ENCODE peak calls at places on chromosomes 6 and 20, in ten cellular contexts. E, I, B, Z, Q, A, U, M, O and S are unnamed samples.

GRCh38 chr20:56163806-56164205 is 84.7 kb upstream of the MC3R start:
- DNase-seq in E (peak; percentile 13), I (no peak), B (no peak), Z (no peak), Q (no peak), A (no peak), U (no peak), M (no peak), O (no peak), S (no peak)

GRCh38 chr6:156796627-156797026 is 19.4 kb downstream of the ARID1B start:
- DNase-seq in E (no peak), I (no peak), B (no peak), Z (no peak), Q (no peak), A (no peak), U (no peak), M (no peak), O (no peak), S (no peak)

GRCh38 chr6:113719545-113719944 is 137.6 kb upstream of the MARCKS start:
- DNase-seq in E (no peak), I (no peak), B (no peak), Z (no peak), Q (no peak), A (no peak), U (no peak), M (no peak), O (no peak), S (no peak)

GRCh38 chr6:47165918-47166317 is 123.8 kb upstream of the ADGRF1 start:
- DNase-seq in E (peak; percentile 43), I (no peak), B (no peak), Z (no peak), Q (no peak), A (no peak), U (peak; percentile 23), M (no peak), O (no peak), S (no peak)

GRCh38 chr6:26380256-26380655 is 2.7 kb upstream of the BTN2A2 start:
- DNase-seq in E (no peak), I (no peak), B (no peak), Z (no peak), Q (no peak), A (no peak), U (no peak), M (no peak), O (no peak), S (no peak)

GRCh38 chr6:108167449-108167903 is 1.7 kb downstream of the NR2E1 start:
- DNase-seq in E (no peak), I (no peak), B (no peak), Z (no peak), Q (no peak), A (no peak), U (no peak), M (no peak), O (no peak), S (no peak)

GRCh38 chr6:119308048-119308570 is 41.5 kb downstream of the MAN1A1 start:
- DNase-seq in E (peak; percentile 13), I (no peak), B (no peak), Z (no peak), Q (no peak), A (no peak), U (no peak), M (no peak), O (no peak), S (no peak)

GRCh38 chr6:136180729-136181128 is 69.4 kb downstream of the MTFR2 start:
- DNase-seq in E (no peak), I (no peak), B (no peak), Z (no peak), Q (no peak), A (no peak), U (no peak), M (no peak), O (no peak), S (no peak)

GRCh38 chr6:43883698-43884659 is 114.0 kb downstream of the VEGFA start:
- DNase-seq in E (peak; percentile 82), I (no peak), B (no peak), Z (peak; percentile 66), Q (no peak), A (peak; percentile 49), U (peak; percentile 24), M (no peak), O (no peak), S (no peak)

GRCh38 chr6:134175532-134176282 is 123.3 kb upstream of the SLC2A12 start:
- DNase-seq in E (peak; percentile 81), I (peak; percentile 83), B (peak; percentile 61), Z (peak; percentile 94), Q (no peak), A (peak; percentile 85), U (peak; percentile 63), M (peak; percentile 76), O (peak; percentile 82), S (peak; percentile 78)

GRCh38 chr20:12649234-12649633 is 359.5 kb upstream of the SPTLC3 start:
- DNase-seq in E (no peak), I (no peak), B (no peak), Z (no peak), Q (no peak), A (no peak), U (no peak), M (no peak), O (no peak), S (no peak)

GRCh38 chr20:51089272-51089671 is 66.4 kb upstream of the KCNG1 start:
- DNase-seq in E (no peak), I (no peak), B (no peak), Z (no peak), Q (no peak), A (no peak), U (no peak), M (no peak), O (no peak), S (no peak)

GRCh38 chr6:107776415-107776814 is 47.7 kb downstream of the SCML4 start:
- DNase-seq in E (no peak), I (no peak), B (no peak), Z (no peak), Q (no peak), A (no peak), U (no peak), M (no peak), O (no peak), S (no peak)

GRCh38 chr20:402496-402885 is 5.6 kb upstream of the RBCK1 start:
- DNase-seq in E (no peak), I (no peak), B (no peak), Z (peak; percentile 15), Q (no peak), A (no peak), U (no peak), M (no peak), O (no peak), S (no peak)

GRCh38 chr6:39048481-39049399 is at the start of gene GLP1R:
- DNase-seq in E (peak; percentile 46), I (no peak), B (no peak), Z (peak; percentile 69), Q (no peak), A (no peak), U (no peak), M (no peak), O (no peak), S (no peak)
- H3K4me3 ChIP-seq in E (peak within 1 kb of the TSS; percentile 16), I (peak within 1 kb of the TSS; percentile 43), B (no peak within 1 kb of the TSS), Z (peak within 1 kb of the TSS; percentile 60), Q (no peak within 1 kb of the TSS), A (peak within 1 kb of the TSS; percentile 47), U (no peak within 1 kb of the TSS), M (no peak within 1 kb of the TSS), O (no peak within 1 kb of the TSS), S (peak within 1 kb of the TSS; percentile 11)

DNA sequence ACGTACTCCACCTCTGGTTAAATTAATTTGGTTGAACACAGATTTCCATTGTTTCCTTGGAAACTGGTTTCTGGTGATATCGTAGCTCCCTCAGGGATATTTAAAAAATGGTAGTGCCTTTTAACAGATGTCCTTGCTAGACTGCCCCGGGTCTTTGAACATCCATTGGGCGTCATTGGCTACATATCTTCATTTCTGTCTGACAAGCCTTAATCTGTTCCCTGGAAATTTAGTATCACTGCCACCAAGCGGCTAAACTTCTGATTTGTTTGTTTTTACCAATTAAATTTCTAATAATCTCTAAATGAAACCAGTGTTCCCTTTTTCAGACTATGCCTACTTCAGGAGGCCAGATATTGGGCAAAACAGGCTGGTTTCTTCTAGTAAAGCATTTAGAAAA is 249.3 kb downstream of the ZFAND3 start:
- DNase-seq in E (no peak), I (peak; percentile 21), B (no peak), Z (no peak), Q (no peak), A (no peak), U (no peak), M (no peak), O (no peak), S (peak; percentile 82)
- TF ChIP-seq CTCF in E (no peak), I (no peak), B (peak; percentile 17), Z (no peak), Q (no peak), A (no peak), U (no peak), M (no peak), O (no peak), S (no peak)

DNA sequence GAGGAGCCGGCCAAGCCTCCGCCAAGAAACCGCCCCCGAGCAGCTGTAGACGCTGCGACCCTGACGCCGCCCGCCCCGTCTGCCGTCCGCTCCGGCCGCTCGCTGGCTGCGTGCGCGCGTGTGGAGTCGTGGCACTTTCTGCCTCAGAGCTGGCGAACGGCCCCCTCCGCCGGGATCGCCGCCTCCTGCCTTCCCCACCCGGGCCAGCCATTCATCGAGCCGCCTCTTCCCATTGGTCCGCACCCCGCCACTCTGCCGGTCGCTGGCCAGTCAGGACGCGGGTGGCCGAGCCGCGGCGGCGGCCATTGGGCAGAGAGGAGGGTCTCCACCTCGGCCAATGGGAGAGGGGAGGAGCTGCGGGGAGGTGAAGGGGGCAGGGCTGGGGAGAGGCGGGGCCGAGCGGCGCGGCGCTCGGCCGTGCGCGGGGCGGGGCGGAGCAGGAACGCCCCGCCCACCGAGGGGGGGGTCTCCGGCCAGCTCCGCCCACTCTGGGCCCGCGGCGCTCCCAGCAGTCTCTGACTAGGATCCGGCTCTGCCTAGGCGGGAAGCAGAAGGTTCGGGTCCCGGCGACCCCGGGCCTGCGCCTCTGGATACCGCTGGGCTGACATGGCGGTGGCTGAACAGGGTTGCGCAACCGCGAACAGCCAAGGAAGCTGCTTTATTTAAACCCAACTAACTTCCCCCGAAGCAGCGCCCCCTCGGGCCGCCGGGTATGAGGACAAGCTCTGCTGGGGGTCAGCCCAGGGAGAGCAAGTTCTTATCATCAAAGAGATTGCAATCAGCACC is at the start of gene RRBP1:
- DNase-seq in E (peak; percentile 99), I (peak; percentile 99), B (peak; percentile 98), Z (peak; percentile 99), Q (peak; percentile 99), A (peak; percentile 99), U (peak; percentile 97), M (peak; percentile 98), O (peak; percentile 100), S (peak; percentile 99)
- TF ChIP-seq POLR2A in E (peak; percentile 77), I (no peak), B (peak; percentile 95), Z (peak; percentile 89), Q (peak; percentile 92), A (peak; percentile 80), U (peak; percentile 68), M (peak; percentile 86), O (peak; percentile 99), S (peak; percentile 96)

DNA sequence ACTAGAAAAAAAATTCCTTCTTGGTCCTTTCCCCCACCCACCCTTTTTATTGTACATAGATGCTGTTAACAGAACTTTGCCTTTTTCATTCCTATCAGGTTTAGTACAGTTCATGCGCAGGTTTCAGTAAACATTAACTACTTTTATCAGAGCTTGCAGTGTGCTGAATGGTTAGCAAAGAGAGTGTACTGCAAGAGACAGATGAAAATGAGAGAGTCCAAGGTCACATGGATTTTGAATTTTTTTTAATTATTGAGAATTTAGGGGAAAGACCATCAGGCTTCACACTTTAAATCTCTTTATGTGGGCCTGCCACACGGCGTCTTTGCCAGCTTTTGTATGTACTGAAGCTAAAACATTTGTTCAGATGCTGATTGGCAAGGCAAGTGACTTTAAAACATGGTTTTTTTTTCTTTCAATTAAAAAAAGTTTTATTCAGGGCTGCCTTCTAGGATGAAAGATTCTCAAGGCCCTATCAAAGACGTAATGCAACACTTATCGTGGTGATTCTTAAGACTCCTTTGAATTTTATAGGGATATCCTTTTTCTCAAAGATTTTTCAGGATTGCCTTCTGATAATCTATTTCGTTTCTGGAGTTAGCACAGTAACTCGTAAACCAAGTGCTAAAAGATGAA is 32.2 kb downstream of the RREB1 start:
- DNase-seq in E (no peak), I (no peak), B (no peak), Z (no peak), Q (no peak), A (no peak), U (no peak), M (no peak), O (no peak), S (no peak)
- H3K4me3 ChIP-seq in E (peak overlapping the region; percentile 51), I (no peak overlapping the region), B (no peak overlapping the region), Z (peak overlapping the region; percentile 73), Q (peak overlapping the region; percentile 78), A (no peak overlapping the region), U (no peak overlapping the region), M (peak overlapping the region; percentile 78), O (peak overlapping the region; percentile 54), S (peak overlapping the region; percentile 77)